ENCODE peak calls at places on chromosomes 2 and 18, in five cellular contexts. W, Q, G, F and B are unnamed samples.

GRCh38 chr2:227164745-227165350 is 424 bp downstream of the COL4A3 start:
- DNase-seq in G (peak; percentile 89), W (no peak), Q (no peak), F (no peak), B (peak; percentile 51)

GRCh38 chr2:106575955-106576354 is 88.8 kb downstream of the CD8B2 start:
- DNase-seq in Q (no peak), W (no peak), G (no peak), F (peak; percentile 70), B (no peak)

GRCh38 chr18:77052656-77053309 is 79.8 kb downstream of the MBP start:
- DNase-seq in W (no peak), G (no peak), F (no peak), Q (peak; percentile 51), B (no peak)

GRCh38 chr2:206851511-206851910 is 86.1 kb downstream of the FASTKD2 start:
- DNase-seq in W (no peak), F (no peak), Q (no peak), G (no peak), B (no peak)

GRCh38 chr2:105879798-105880300 is 135.1 kb downstream of the NCK2 start:
- DNase-seq in Q (no peak), W (no peak), G (no peak), F (no peak), B (no peak)

GRCh38 chr2:63078852-63079606 is 28.4 kb downstream of the OTX1 start:
- DNase-seq in F (no peak), G (no peak), Q (no peak), W (no peak), B (peak; percentile 35)

GRCh38 chr2:46134531-46135229 is 162.5 kb upstream of the EPAS1 start:
- DNase-seq in G (peak; percentile 54), W (no peak), F (peak; percentile 70), Q (peak; percentile 54), B (no peak)

GRCh38 chr2:28895189-28895893 is 874 bp downstream of the WDR43 start:
- DNase-seq in F (peak; percentile 39), G (peak; percentile 71), W (peak; percentile 18), Q (peak; percentile 27), B (no peak)

GRCh38 chr2:74538881-74539339 is 9.2 kb downstream of the HTRA2 start:
- DNase-seq in F (peak; percentile 3), W (no peak), Q (no peak), G (no peak), B (peak; percentile 60)

GRCh38 chr2:100624536-100624935 is 61.7 kb downstream of the PDCL3 start:
- DNase-seq in F (no peak), W (no peak), Q (no peak), G (no peak), B (no peak)

GRCh38 chr2:11746807-11747459 is 501 bp downstream of the LPIN1 start:
- DNase-seq in Q (no peak), W (no peak), G (no peak), F (no peak), B (no peak)

GRCh38 chr2:75241696-75242095 is 42.4 kb upstream of the TACR1 start:
- DNase-seq in Q (no peak), W (no peak), F (no peak), G (no peak), B (no peak)

GRCh38 chr2:223027442-223027841 is 24.5 kb upstream of the KCNE4 start:
- DNase-seq in F (no peak), W (no peak), G (no peak), Q (no peak), B (no peak)

GRCh38 chr18:73461780-73462059 is 593.9 kb upstream of the NETO1 start:
- DNase-seq in F (no peak), G (no peak), Q (no peak), W (no peak), B (no peak)

GRCh38 chr2:228838819-228839218 is 432.3 kb downstream of the PID1 start:
- DNase-seq in G (no peak), Q (no peak), W (no peak), F (no peak), B (no peak)

GRCh38 chr2:79512442-79513401 is at the start of gene CTNNA2:
- DNase-seq in W (peak; percentile 63), Q (no peak), F (peak; percentile 33), G (no peak), B (peak; percentile 77)

GRCh38 chr2:177332041-177332991 is 60.3 kb upstream of the AGPS start:
- DNase-seq in F (peak; percentile 35), G (peak; percentile 54), Q (peak; percentile 36), W (peak; percentile 53), B (peak; percentile 42)

GRCh38 chr2:37376421-37377186 is 32.2 kb downstream of the QPCT start:
- DNase-seq in W (no peak), G (peak; percentile 85), F (no peak), Q (peak; percentile 42), B (peak; percentile 46)

GRCh38 chr18:30957086-30957485 is 85.5 kb downstream of the DSC3 start:
- DNase-seq in W (no peak), G (no peak), Q (no peak), F (no peak), B (no peak)

GRCh38 chr2:42794271-42795046 is 2.1 kb upstream of the HAAO start:
- DNase-seq in W (peak; percentile 27), F (no peak), Q (no peak), G (peak; percentile 59), B (no peak)

GRCh38 chr2:216792222-216793001 is 67.5 kb downstream of the TNP1 start:
- DNase-seq in G (peak; percentile 75), Q (peak; percentile 90), W (no peak), F (peak; percentile 69), B (no peak)

GRCh38 chr2:240412211-240412830 is 23.1 kb upstream of the GPC1 start:
- DNase-seq in G (peak; percentile 57), W (no peak), Q (peak; percentile 12), F (no peak), B (no peak)

GRCh38 chr2:10283106-10284062 is 19.3 kb upstream of the HPCAL1 start:
- DNase-seq in Q (no peak), G (peak; percentile 68), F (no peak), W (no peak), B (no peak)

GRCh38 chr2:237482485-237482884 is 4.6 kb upstream of the MLPH start:
- DNase-seq in Q (peak; percentile 88), F (peak; percentile 87), G (peak; percentile 93), W (no peak), B (no peak)

GRCh38 chr2:30398488-30398887 is 48.6 kb upstream of the LCLAT1 start:
- DNase-seq in G (no peak), W (no peak), F (no peak), Q (no peak), B (no peak)

GRCh38 chr2:72291059-72291458 is 143.4 kb upstream of the CYP26B1 start:
- DNase-seq in W (no peak), F (no peak), Q (no peak), G (no peak), B (no peak)

GRCh38 chr2:26561918-26562810 is 79.0 kb downstream of the CIB4 start:
- DNase-seq in W (no peak), G (peak; percentile 80), F (peak; percentile 50), Q (no peak), B (peak; percentile 65)
- TF ChIP-seq CTCF in W (no peak), G (peak; percentile 20), F (peak; percentile 41), Q (no peak), B (no peak)

GRCh38 chr18:59646228-59646945 is 50.8 kb downstream of the CCBE1 start:
- DNase-seq in Q (no peak), G (no peak), W (no peak), F (no peak), B (no peak)
- TF ChIP-seq CTCF in Q (no peak), G (no peak), W (no peak), F (no peak), B (peak; percentile 15)

GRCh38 chr2:139480251-139480650 is 700.1 kb upstream of the NXPH2 start:
- DNase-seq in W (no peak), F (no peak), Q (no peak), G (no peak), B (no peak)

GRCh38 chr2:139478191-139478914 is 698.2 kb upstream of the NXPH2 start:
- DNase-seq in G (no peak), F (no peak), Q (no peak), W (no peak), B (no peak)
- TF ChIP-seq CTCF in G (no peak), F (no peak), Q (no peak), W (peak; percentile 21), B (no peak)

DNA sequence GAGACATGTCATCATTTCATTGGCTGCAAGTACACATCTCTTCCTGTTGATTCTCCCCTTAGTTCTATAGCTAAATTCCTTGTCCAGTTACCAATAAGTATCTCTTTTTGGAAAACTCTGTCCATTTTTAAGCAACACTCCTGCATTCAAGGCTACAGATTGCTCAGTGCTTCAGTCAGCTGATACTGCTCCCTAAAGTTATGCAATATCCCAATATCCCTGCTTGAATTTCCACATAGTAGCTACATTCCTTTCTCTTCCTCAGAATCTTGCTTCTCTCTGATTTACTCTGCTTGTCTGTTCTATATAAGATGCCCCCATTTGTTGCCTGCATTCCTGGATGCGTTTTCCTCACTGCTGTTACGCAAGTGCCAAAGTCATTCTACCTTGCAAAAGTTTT is 109.8 kb downstream of the PARD3B start:
- DNase-seq in G (no peak), Q (no peak), F (no peak), W (no peak), B (no peak)
- TF ChIP-seq CTCF in G (no peak), Q (no peak), F (no peak), W (no peak), B (no peak)

DNA sequence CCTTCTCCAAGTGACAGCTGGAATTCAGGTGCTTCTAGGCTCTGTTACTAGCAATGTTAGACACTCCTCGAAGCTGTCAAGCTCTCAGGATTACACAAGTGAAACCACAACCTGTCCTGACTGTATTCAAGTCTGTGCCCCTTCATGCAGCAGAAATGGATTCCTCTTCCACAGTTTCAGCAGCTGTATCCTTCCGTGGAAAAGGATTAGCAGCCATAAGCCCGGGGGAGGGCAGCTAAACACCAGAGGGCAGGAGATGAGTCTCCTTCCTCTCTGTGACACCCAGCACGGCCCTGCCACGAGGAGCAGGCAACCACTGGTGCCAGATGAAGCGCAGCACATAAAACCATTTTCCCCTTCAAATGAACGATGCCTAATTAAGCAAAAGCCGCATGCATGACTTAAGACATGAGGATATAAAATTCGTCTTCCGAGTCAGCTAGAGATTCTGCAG is 1.2 kb downstream of the ST3GAL5 start:
- DNase-seq in Q (peak; percentile 80), F (peak; percentile 62), G (peak; percentile 79), W (no peak), B (peak; percentile 35)
- TF ChIP-seq CTCF in Q (no peak), F (peak; percentile 20), G (peak; percentile 36), W (peak; percentile 31), B (peak; percentile 15)

GRCh38 chr2:50872543-50872942 is 159.4 kb downstream of the NRXN1 start:
- DNase-seq in F (no peak), W (no peak), G (no peak), Q (no peak), B (no peak)
- TF ChIP-seq CTCF in F (no peak), W (no peak), G (no peak), Q (no peak), B (no peak)

GRCh38 chr18:60411715-60412114 is 39.1 kb upstream of the MC4R start:
- DNase-seq in F (no peak), Q (no peak), W (no peak), G (no peak), B (no peak)
- TF ChIP-seq CTCF in F (no peak), Q (no peak), W (no peak), G (no peak), B (no peak)

GRCh38 chr2:211854832-211855231 is 683.8 kb downstream of the ERBB4 start:
- DNase-seq in G (no peak), F (no peak), W (no peak), Q (no peak), B (no peak)
- TF ChIP-seq CTCF in G (no peak), F (peak; percentile 22), W (peak; percentile 49), Q (no peak), B (no peak)